ENCODE peak calls at places on chromosomes 13 and 19, in seven cellular contexts. H is PC-3, T is upper lobe of right lung, R is colonic mucosa, K is uterus, V is lower lobe of right lung, C is neural progenitor cell. S is an unnamed sample.
A peak's percentile ranks its signal among the peaks of the same experiment; 100 is the strongest.

GRCh38 chr13:83881917-83882625 is at the start of gene SLITRK1:
- DNase-seq in T (peak; percentile 72), C (peak; percentile 94), K (no peak), V (peak; percentile 47), R (no peak), H (no peak), S (peak; percentile 97)

GRCh38 chr13:79365981-79366380 is 40.1 kb downstream of the RBM26 start:
- DNase-seq in C (no peak), H (no peak), V (no peak), R (no peak), T (no peak), K (no peak), S (no peak)

GRCh38 chr19:35381926-35382325 is 11.1 kb downstream of the GPR42 start:
- DNase-seq in C (no peak), T (no peak), R (no peak), V (no peak), K (no peak), H (no peak), S (peak; percentile 5)

GRCh38 chr13:85148009-85148408 is 651.2 kb downstream of the SLITRK6 start:
- DNase-seq in K (no peak), V (no peak), R (no peak), T (no peak), H (no peak), C (peak; percentile 87), S (peak; percentile 48)

GRCh38 chr19:45468803-45469131 is 971 bp downstream of the FOSB start:
- DNase-seq in H (no peak), C (no peak), V (no peak), T (no peak), K (no peak), R (no peak), S (no peak)

GRCh38 chr13:48446454-48446853 is 33.5 kb upstream of the LPAR6 start:
- DNase-seq in C (no peak), V (no peak), T (no peak), H (peak; percentile 68), K (no peak), R (no peak), S (no peak)

GRCh38 chr13:62209539-62209938 is 793.9 kb upstream of the PCDH20 start:
- DNase-seq in K (no peak), C (no peak), T (no peak), V (no peak), R (no peak), H (no peak), S (no peak)

GRCh38 chr19:39444598-39445257 is 654 bp upstream of the SUPT5H start:
- DNase-seq in V (no peak), C (no peak), H (no peak), R (peak; percentile 25), T (no peak), K (no peak), S (no peak)

GRCh38 chr13:83722443-83722842 is 159.8 kb downstream of the SLITRK1 start:
- DNase-seq in V (no peak), R (no peak), H (no peak), K (no peak), C (no peak), T (no peak), S (no peak)

GRCh38 chr19:3576696-3577443 is 4.1 kb downstream of the HMG20B start:
- DNase-seq in R (peak; percentile 63), C (peak; percentile 94), K (peak; percentile 46), V (no peak), H (no peak), T (no peak), S (peak; percentile 95)

DNA sequence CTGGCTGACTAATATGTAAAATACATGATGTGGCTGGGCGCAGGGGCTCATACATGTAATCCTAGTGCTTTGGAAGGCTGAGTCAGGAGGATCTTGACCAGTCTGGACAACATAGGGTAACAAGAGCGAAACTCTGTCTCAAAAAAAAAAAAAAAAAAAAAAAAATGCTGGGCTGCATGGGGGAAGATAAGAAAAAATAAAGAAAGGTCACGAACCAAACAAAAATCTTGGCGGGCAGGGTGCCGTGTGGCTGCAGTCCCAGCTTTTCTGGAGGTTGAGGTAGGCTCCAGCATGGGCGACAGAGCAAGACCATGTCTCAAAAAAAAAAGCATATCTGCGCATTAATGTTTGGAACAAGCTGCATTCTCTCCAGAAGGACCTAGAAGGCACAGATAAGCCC is 8.7 kb downstream of the RNASEH2A start:
- DNase-seq in T (no peak), C (no peak), H (no peak), R (no peak), K (no peak), V (no peak), S (no peak)
- H3K36me3 ChIP-seq in T (peaks cover 14% of the 10 kb centered on the region), C (no peaks in the 10 kb centered on the region), H (peaks cover 6% of the 10 kb centered on the region), R (no peaks in the 10 kb centered on the region), K (no peaks in the 10 kb centered on the region), V (peaks cover 5% of the 10 kb centered on the region), S (peaks cover 19% of the 10 kb centered on the region)

GRCh38 chr19:19026299-19026971 is 6.9 kb downstream of the SUGP2 start:
- DNase-seq in V (no peak), C (peak; percentile 7), K (no peak), T (no peak), R (no peak), H (no peak), S (peak; percentile 65)
- TF ChIP-seq CTCF in V (no peak), C (no peak), K (no peak), T (peak; percentile 21), R (no peak), H (peak; percentile 50), S (peak; percentile 56)

DNA sequence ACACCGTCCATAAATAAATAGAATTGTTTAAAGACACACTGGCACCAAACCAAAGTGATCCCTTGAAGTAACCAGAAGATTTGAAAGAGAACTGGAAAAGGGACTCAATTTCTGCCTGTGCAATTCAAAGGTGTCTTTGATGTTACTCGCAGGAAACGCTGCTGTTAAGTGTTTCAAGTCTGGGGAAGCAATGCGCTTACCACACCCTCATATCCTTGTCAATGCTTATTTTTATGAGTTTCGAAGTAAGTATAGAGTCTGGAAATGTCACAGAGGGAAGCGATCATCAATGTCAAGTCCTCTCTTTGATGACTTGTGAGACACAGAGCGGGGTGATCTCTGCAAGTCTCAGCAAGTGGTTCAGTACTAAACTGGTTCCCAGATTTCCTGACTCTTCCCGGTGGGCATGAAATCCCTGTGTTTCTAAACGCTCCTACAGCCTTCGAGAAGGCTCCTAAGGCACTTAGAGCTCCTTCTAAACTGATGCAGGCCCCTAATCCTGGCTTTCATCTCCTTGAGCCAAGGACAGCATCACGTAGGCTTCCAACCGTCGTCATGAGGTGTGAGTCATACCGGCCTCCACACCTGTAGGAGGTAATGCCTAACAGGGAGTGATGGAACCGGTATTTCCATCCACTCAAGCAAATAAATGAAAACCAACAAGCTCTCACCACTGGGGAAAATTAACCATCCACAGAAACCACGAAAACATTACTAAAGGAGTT is 22.8 kb downstream of the SYDE1 start:
- DNase-seq in K (no peak), C (no peak), V (no peak), T (no peak), H (peak; percentile 92), R (peak; percentile 47), S (no peak)
- H3K27ac ChIP-seq in K (no peak overlapping the region), C (no peak overlapping the region), V (no peak overlapping the region), T (no peak overlapping the region), H (peak overlapping the region; percentile 66), R (no peak overlapping the region), S (no peak overlapping the region)

GRCh38 chr19:1815605-1816529 is 3.8 kb upstream of the ATP8B3 start:
- DNase-seq in V (no peak), K (no peak), R (no peak), C (no peak), H (no peak), T (no peak), S (no peak)
- H3K36me3 ChIP-seq in V (peaks cover 63% of the 10 kb centered on the region), K (no peaks in the 10 kb centered on the region), R (peaks cover 17% of the 10 kb centered on the region), C (no peaks in the 10 kb centered on the region), H (no peaks in the 10 kb centered on the region), T (peaks cover 60% of the 10 kb centered on the region), S (peaks cover 17% of the 10 kb centered on the region)

DNA sequence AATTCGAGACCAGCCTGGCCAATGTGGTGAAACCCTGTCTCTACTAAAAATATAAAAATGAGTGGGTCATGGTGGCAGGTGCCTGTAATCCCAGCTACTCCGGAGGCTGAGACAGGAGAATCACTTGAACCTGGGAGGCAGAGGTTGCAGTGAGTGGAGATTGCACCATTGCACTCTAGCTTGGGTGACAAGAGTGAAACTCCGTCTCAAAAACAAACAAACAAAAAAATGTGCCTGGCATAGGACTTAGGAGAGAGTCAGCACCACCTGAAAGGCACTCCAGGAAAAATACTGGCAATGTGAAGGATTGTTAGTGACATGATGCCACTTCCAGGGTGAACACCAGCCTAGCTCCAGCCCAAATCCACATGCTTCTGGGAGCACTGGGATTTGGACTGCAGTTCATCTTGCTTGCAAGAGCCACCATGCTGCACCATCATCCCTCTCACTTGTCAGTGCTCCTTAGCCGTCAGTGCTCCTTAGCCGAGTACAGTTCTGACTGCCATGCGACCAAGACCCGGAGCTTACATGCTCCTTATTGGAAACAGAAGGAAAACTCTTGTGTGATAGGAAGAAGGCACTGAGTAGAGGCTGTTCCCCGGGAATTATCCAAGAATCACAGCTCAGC is 145.1 kb upstream of the RNF113B start:
- DNase-seq in T (no peak), C (no peak), R (no peak), K (no peak), H (no peak), V (no peak), S (no peak)
- TF ChIP-seq CTCF in T (no peak), C (no peak), R (no peak), K (no peak), H (no peak), V (no peak), S (no peak)

DNA sequence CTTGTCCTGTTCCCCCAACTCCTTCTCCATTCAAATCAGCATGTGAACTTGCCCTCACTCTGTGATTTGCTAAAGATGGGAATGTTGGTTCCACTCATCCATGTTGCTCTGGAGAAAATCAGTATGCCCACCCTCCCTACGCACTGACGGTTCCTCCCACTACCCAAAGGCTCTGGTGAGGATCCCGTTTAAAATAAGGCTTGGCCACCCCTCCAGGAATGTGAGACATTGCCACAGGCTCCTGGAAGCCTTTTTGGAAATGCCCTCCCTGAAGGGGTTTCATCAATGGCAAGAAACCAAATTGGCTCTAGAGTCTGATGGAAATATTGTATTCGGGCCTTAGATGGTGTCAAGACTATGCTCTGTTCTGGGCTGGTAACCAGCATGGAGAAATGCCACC is 187.3 kb downstream of the USP12 start:
- DNase-seq in H (no peak), V (no peak), C (no peak), R (no peak), T (no peak), K (no peak), S (no peak)
- H3K27ac ChIP-seq in H (peak overlapping the region; percentile 82), V (no peak overlapping the region), C (no peak overlapping the region), R (peak overlapping the region; percentile 91), T (peak overlapping the region; percentile 63), K (no peak overlapping the region), S (no peak overlapping the region)

DNA sequence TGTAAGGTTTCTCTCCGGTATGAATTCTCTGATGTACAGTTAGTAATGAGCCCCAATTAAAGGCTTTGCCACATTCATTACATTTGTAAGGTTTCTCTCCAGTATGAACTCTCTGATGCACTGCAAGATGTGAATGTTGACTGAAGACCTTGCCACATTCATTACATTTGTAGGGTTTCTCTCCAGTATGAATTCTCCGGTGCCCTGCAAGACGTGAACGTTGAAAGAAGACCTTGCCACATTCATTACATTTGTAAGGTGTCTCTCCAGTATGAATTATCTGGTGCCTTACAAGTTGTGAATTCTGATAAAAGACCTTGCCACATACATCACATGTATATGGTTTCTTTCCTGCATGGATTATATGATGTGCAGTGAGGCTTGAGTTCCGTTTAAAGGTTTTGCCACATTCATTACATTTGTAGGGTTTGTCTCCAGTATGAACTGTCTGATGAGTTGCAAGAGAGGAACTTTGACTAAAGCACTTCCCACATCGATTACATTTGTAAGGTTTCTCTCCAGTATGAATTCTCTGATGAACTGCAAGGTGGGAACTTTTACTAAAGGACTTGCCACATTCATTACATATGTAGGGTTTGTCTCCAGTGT is 17.7 kb upstream of the ZNF432 start:
- DNase-seq in C (no peak), H (no peak), R (no peak), V (no peak), K (no peak), T (no peak), S (no peak)
- H3K36me3 ChIP-seq in C (peaks cover 33% of the 10 kb centered on the region), H (peaks cover 93% of the 10 kb centered on the region), R (peaks cover 26% of the 10 kb centered on the region), V (peaks cover 51% of the 10 kb centered on the region), K (peaks cover 3% of the 10 kb centered on the region), T (peaks cover 45% of the 10 kb centered on the region), S (peaks cover 88% of the 10 kb centered on the region)